ENCODE peak calls at places on chromosomes 16 and 17, in four cellular contexts. W is activated CD4-positive, CD25-positive, alpha-beta regulatory T cell; N is HFFc6; R is ureter. J is an unnamed sample.

GRCh38 chr17:69141802-69142472 is at the start of gene ABCA6:
- DNase-seq in W (no peak), N (no peak), R (no peak), J (peak; percentile 27)

GRCh38 chr17:76827736-76828135 is 40.5 kb upstream of the MGAT5B start:
- DNase-seq in W (no peak), N (no peak), R (no peak), J (no peak)

GRCh38 chr16:12215302-12216105 is 239.0 kb downstream of the SNX29 start:
- DNase-seq in W (no peak), N (no peak), R (no peak), J (no peak)

GRCh38 chr16:52643006-52643405 is 96.1 kb upstream of the TOX3 start:
- DNase-seq in W (no peak), N (no peak), R (no peak), J (no peak)

GRCh38 chr16:28107232-28107631 is 43.7 kb upstream of the GSG1L start:
- DNase-seq in W (no peak), N (no peak), R (no peak), J (peak; percentile 64)

GRCh38 chr17:47704781-47705180 is 10.8 kb downstream of the TBKBP1 start:
- DNase-seq in W (no peak), N (no peak), R (no peak), J (no peak)

GRCh38 chr16:52825882-52826281 is 226.8 kb downstream of the CHD9NB start:
- DNase-seq in W (no peak), N (no peak), R (no peak), J (no peak)

GRCh38 chr17:61583242-61583641 is 7.8 kb downstream of the NACA2 start:
- DNase-seq in W (no peak), N (peak; percentile 75), R (no peak), J (peak; percentile 75)

GRCh38 chr16:24883714-24884151 is 38.0 kb downstream of the SLC5A11 start:
- DNase-seq in W (no peak), N (no peak), R (no peak), J (no peak)

GRCh38 chr17:32491371-32492280 is 4.8 kb downstream of the CDK5R1 start:
- DNase-seq in W (no peak), N (no peak), R (no peak), J (peak; percentile 12)

GRCh38 chr17:5527647-5528250 is 41.4 kb downstream of the MIS12 start:
- DNase-seq in W (no peak), N (no peak), R (no peak), J (no peak)

GRCh38 chr17:21194688-21195087 is 19.3 kb downstream of the TMEM11 start:
- DNase-seq in W (no peak), N (no peak), R (no peak), J (no peak)

GRCh38 chr17:13362341-13363122 is 239.2 kb downstream of the HS3ST3A1 start:
- DNase-seq in W (no peak), N (peak; percentile 64), R (no peak), J (peak; percentile 50)

GRCh38 chr17:4949321-4950074 is 1.2 kb upstream of the PFN1 start:
- DNase-seq in W (peak; percentile 56), N (peak; percentile 54), R (peak; percentile 80), J (peak; percentile 58)

GRCh38 chr16:8768701-8769100 is 28.7 kb downstream of the TMEM186 start:
- DNase-seq in W (no peak), N (no peak), R (no peak), J (no peak)

GRCh38 chr17:10744509-10745000 is 14.7 kb upstream of the TMEM220 start:
- DNase-seq in W (no peak), N (no peak), R (no peak), J (no peak)

GRCh38 chr17:56478836-56479447 is 114.6 kb upstream of the NOG start:
- DNase-seq in W (no peak), N (peak; percentile 20), R (no peak), J (peak; percentile 41)

GRCh38 chr16:68093816-68094613 is 8.8 kb downstream of the NFATC3 start:
- DNase-seq in W (no peak), N (peak; percentile 55), R (no peak), J (peak; percentile 42)

GRCh38 chr17:81986606-81987005 is 9.2 kb downstream of the ASPSCR1 start:
- DNase-seq in W (no peak), N (no peak), R (no peak), J (no peak)

GRCh38 chr17:7336240-7337175 is at the start of gene ACAP1:
- DNase-seq in W (peak; percentile 77), N (no peak), R (no peak), J (no peak)

GRCh38 chr16:75236736-75237397 is 14.6 kb downstream of the BCAR1 start:
- DNase-seq in W (no peak), N (no peak), R (no peak), J (no peak)

GRCh38 chr17:57085448-57086068 is 512 bp downstream of the AKAP1 start:
- DNase-seq in W (peak; percentile 38), N (peak; percentile 19), R (peak; percentile 70), J (no peak)

GRCh38 chr17:7656958-7657715 is 6.4 kb downstream of the ATP1B2 start:
- DNase-seq in W (no peak), N (no peak), R (peak; percentile 58), J (no peak)

GRCh38 chr16:86604436-86605220 is 26.3 kb downstream of the FOXL1 start:
- DNase-seq in W (no peak), N (no peak), R (no peak), J (no peak)

GRCh38 chr16:22098538-22099255 is 6.4 kb downstream of the VWA3A start:
- DNase-seq in W (no peak), N (peak; percentile 48), R (no peak), J (peak; percentile 62)

GRCh38 chr16:21950782-21951521 is 2.2 kb upstream of the UQCRC2 start:
- DNase-seq in W (no peak), N (peak; percentile 22), R (no peak), J (peak; percentile 50)